ENCODE peak calls at places on chromosomes 6 and 20, in nine cellular contexts. M is fibroblast of the aortic adventitia, Q is PC-9, P is ovary, J is coronary artery, K is K562, U is fibroblast of mammary gland, N is sigmoid colon, A is kidney epithelial cell. F is an unnamed sample.
A peak's percentile ranks its signal among the peaks of the same experiment; 100 is the strongest.

GRCh38 chr20:44861547-44862006 is 23.9 kb upstream of the YWHAB start:
- DNase-seq in A (peak; percentile 14), P (peak; percentile 48), U (peak; percentile 81), J (peak; percentile 89), K (no peak), M (peak; percentile 93), N (peak; percentile 74), Q (peak; percentile 39), F (no peak)

GRCh38 chr6:163226836-163227485 is 187.6 kb upstream of the QKI start:
- DNase-seq in J (no peak), Q (no peak), U (no peak), K (no peak), A (peak; percentile 31), M (no peak), N (no peak), P (no peak), F (no peak)

GRCh38 chr20:53829706-53830521 is 236.3 kb upstream of the ZNF217 start:
- DNase-seq in U (peak; percentile 75), N (no peak), Q (peak; percentile 70), M (peak; percentile 62), P (no peak), A (no peak), J (no peak), K (peak; percentile 17), F (peak; percentile 39)

GRCh38 chr20:6769953-6770831 is 2.7 kb downstream of the BMP2 start:
- DNase-seq in A (peak; percentile 37), K (no peak), M (peak; percentile 62), N (peak; percentile 76), J (peak; percentile 82), Q (no peak), U (no peak), P (peak; percentile 51), F (no peak)

GRCh38 chr6:165889636-165890403 is 226.8 kb upstream of the PDE10A start:
- DNase-seq in N (no peak), J (no peak), M (peak; percentile 60), P (no peak), U (peak; percentile 41), Q (no peak), K (peak; percentile 37), A (no peak), F (no peak)

GRCh38 chr6:75065524-75065923 is 140.3 kb downstream of the COL12A1 start:
- DNase-seq in M (peak; percentile 43), A (no peak), K (no peak), P (no peak), J (no peak), N (no peak), U (peak; percentile 71), Q (no peak), F (no peak)

GRCh38 chr6:22727709-22728108 is 158.3 kb downstream of the HDGFL1 start:
- DNase-seq in M (no peak), Q (no peak), N (no peak), P (peak; percentile 39), J (no peak), A (no peak), K (no peak), U (peak; percentile 30), F (no peak)

GRCh38 chr6:132132420-132132819 is 181.2 kb upstream of the CCN2 start:
- DNase-seq in J (no peak), M (peak; percentile 73), P (no peak), U (peak; percentile 27), A (peak; percentile 47), K (no peak), N (no peak), Q (peak; percentile 15), F (peak; percentile 84)

GRCh38 chr6:30703011-30703410 is 12.2 kb upstream of the NRM start:
- DNase-seq in K (no peak), P (peak; percentile 23), Q (no peak), M (no peak), N (no peak), J (no peak), U (no peak), A (no peak), F (no peak)

GRCh38 chr6:43742931-43743632 is 26.9 kb upstream of the VEGFA start:
- DNase-seq in Q (no peak), P (no peak), K (no peak), U (no peak), M (no peak), J (peak; percentile 62), A (no peak), N (peak; percentile 58), F (no peak)

GRCh38 chr20:41047975-41048305 is 19.3 kb downstream of the TOP1 start:
- DNase-seq in U (peak; percentile 58), M (peak; percentile 62), A (no peak), J (no peak), Q (peak; percentile 45), K (no peak), P (no peak), N (no peak), F (no peak)

GRCh38 chr20:41050361-41051019 is 21.9 kb downstream of the TOP1 start:
- DNase-seq in P (no peak), Q (no peak), M (peak; percentile 85), U (peak; percentile 33), A (no peak), K (peak; percentile 79), N (no peak), J (no peak), F (no peak)

GRCh38 chr20:41051426-41051825 is 22.8 kb downstream of the TOP1 start:
- DNase-seq in M (no peak), Q (no peak), U (no peak), A (no peak), K (no peak), P (no peak), J (no peak), N (no peak), F (no peak)

GRCh38 chr20:41048475-41049242 is 20.0 kb downstream of the TOP1 start:
- DNase-seq in U (no peak), J (no peak), M (no peak), K (no peak), A (no peak), Q (no peak), P (no peak), N (no peak), F (no peak)

GRCh38 chr20:41049451-41049850 is 20.8 kb downstream of the TOP1 start:
- DNase-seq in N (no peak), A (no peak), J (no peak), M (no peak), P (no peak), K (no peak), U (no peak), Q (no peak), F (no peak)
- H3K4me3 ChIP-seq in N (no peak overlapping the region), A (no peak overlapping the region), J (no peak overlapping the region), M (no peak overlapping the region), P (no peak overlapping the region), K (no peak overlapping the region), U (no peak overlapping the region), Q (no peak overlapping the region), F (no peak overlapping the region)

GRCh38 chr20:36175016-36175415 is 20.5 kb downstream of the EPB41L1 start:
- DNase-seq in U (peak; percentile 47), M (peak; percentile 21), P (no peak), Q (no peak), J (no peak), N (no peak), K (no peak), A (no peak), F (no peak)

GRCh38 chr20:36179170-36179945 is 24.8 kb downstream of the EPB41L1 start:
- DNase-seq in A (no peak), N (no peak), K (no peak), M (no peak), Q (no peak), P (no peak), U (no peak), J (no peak), F (no peak)

GRCh38 chr20:36173451-36173933 is 19.0 kb downstream of the EPB41L1 start:
- DNase-seq in A (no peak), J (no peak), P (no peak), K (peak; percentile 29), N (no peak), Q (no peak), U (no peak), M (no peak), F (peak; percentile 20)

GRCh38 chr20:36177716-36178115 is 23.2 kb downstream of the EPB41L1 start:
- DNase-seq in A (no peak), K (no peak), Q (no peak), P (no peak), U (no peak), J (no peak), N (no peak), M (no peak), F (no peak)

GRCh38 chr20:36175475-36175995 is 21.0 kb downstream of the EPB41L1 start:
- DNase-seq in J (no peak), N (no peak), Q (no peak), P (no peak), A (no peak), K (no peak), M (no peak), U (no peak), F (no peak)
- TF ChIP-seq CTCF in J (no peak), N (no peak), Q (no peak), P (no peak), A (no peak), K (peak; percentile 39), M (no peak), U (no peak), F (no peak)

GRCh38 chr20:41510847-41511453 is 107.2 kb downstream of the CHD6 start:
- DNase-seq in P (no peak), Q (no peak), M (no peak), J (no peak), A (no peak), U (no peak), K (peak; percentile 18), N (no peak), F (no peak)

GRCh38 chr20:41510224-41510623 is 108.0 kb downstream of the CHD6 start:
- DNase-seq in P (no peak), K (no peak), N (no peak), U (no peak), J (no peak), A (no peak), M (no peak), Q (no peak), F (no peak)

GRCh38 chr20:41513829-41514228 is 104.3 kb downstream of the CHD6 start:
- DNase-seq in M (no peak), Q (no peak), N (no peak), U (no peak), J (no peak), A (no peak), P (no peak), K (peak; percentile 18), F (no peak)

GRCh38 chr20:41509801-41510200 is 108.4 kb downstream of the CHD6 start:
- DNase-seq in K (no peak), U (peak; percentile 55), P (no peak), Q (no peak), J (no peak), N (peak; percentile 90), M (peak; percentile 57), A (no peak), F (no peak)

GRCh38 chr20:41512624-41513023 is 105.6 kb downstream of the CHD6 start:
- DNase-seq in K (no peak), N (no peak), Q (no peak), A (no peak), J (no peak), P (no peak), U (no peak), M (no peak), F (no peak)
- H3K4me3 ChIP-seq in K (no peak overlapping the region), N (no peak overlapping the region), Q (no peak overlapping the region), A (no peak overlapping the region), J (no peak overlapping the region), P (no peak overlapping the region), U (no peak overlapping the region), M (no peak overlapping the region), F (no peak overlapping the region)

DNA sequence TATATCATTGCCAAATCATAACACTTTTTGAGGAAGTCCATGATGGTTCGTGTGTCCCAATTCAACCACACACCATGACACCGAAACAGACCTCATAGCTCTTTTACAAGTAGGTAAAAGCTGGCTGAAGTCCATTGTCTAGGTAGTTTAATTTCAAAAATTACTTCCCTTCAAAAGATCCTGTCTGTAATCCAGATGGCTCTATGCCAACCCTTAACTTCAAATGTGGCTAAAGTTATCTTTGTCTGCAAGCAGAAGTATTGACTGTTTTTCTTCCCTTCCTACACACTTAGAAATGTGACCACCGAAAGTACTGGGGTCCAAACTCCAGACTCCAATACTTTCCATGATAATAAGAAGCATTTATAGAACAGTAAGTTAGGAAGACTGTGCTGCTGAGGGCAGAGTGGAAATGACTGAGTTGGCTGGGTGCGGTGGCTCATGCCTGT is 8.3 kb upstream of the TIAM2 start:
- DNase-seq in U (no peak), P (no peak), K (no peak), N (no peak), M (no peak), J (no peak), A (no peak), Q (no peak), F (no peak)
- TF ChIP-seq CTCF in U (no peak), P (no peak), K (no peak), N (no peak), M (no peak), J (no peak), A (no peak), Q (no peak), F (no peak)

F was measured in retinal pigment epithelial cell.